ENCODE peak calls at places on chromosomes 16 and 17, in five cellular contexts. One of them, this sample, is unnamed.

GRCh38 chr17:9020824-9021157 is 519 bp upstream of the NTN1 start:
- DNase-seq in ovary: no peak
- DNase-seq in SK-N-SH: no peak
- DNase-seq in sigmoid colon: peak; percentile 65
- DNase-seq in fibroblast of lung: no peak
- DNase-seq in this sample: no peak

GRCh38 chr17:59331929-59332889 is 754 bp downstream of the YPEL2 start:
- DNase-seq in fibroblast of lung: no peak
- DNase-seq in sigmoid colon: peak; percentile 79
- DNase-seq in SK-N-SH: peak; percentile 78
- DNase-seq in ovary: peak; percentile 34
- DNase-seq in this sample: no peak

GRCh38 chr17:46028374-46028773 is 29.3 kb downstream of the STH start:
- DNase-seq in ovary: no peak
- DNase-seq in sigmoid colon: no peak
- DNase-seq in fibroblast of lung: no peak
- DNase-seq in SK-N-SH: no peak
- DNase-seq in this sample: no peak

GRCh38 chr16:55668337-55669281 is 12.8 kb downstream of the SLC6A2 start:
- DNase-seq in sigmoid colon: no peak
- DNase-seq in fibroblast of lung: no peak
- DNase-seq in SK-N-SH: no peak
- DNase-seq in ovary: no peak
- DNase-seq in this sample: no peak

GRCh38 chr16:88047462-88047861 is 96.2 kb downstream of the BANP start:
- DNase-seq in fibroblast of lung: no peak
- DNase-seq in ovary: no peak
- DNase-seq in SK-N-SH: no peak
- DNase-seq in sigmoid colon: no peak
- DNase-seq in this sample: no peak

GRCh38 chr16:90032664-90033346 is 13.5 kb upstream of the DBNDD1 start:
- DNase-seq in SK-N-SH: no peak
- DNase-seq in fibroblast of lung: peak; percentile 63
- DNase-seq in sigmoid colon: no peak
- DNase-seq in ovary: no peak
- DNase-seq in this sample: no peak

GRCh38 chr16:83501481-83501880 is 306.3 kb upstream of the HSBP1 start:
- DNase-seq in ovary: no peak
- DNase-seq in fibroblast of lung: no peak
- DNase-seq in SK-N-SH: no peak
- DNase-seq in sigmoid colon: no peak
- DNase-seq in this sample: no peak

GRCh38 chr17:43467981-43468541 is 15.7 kb upstream of the DHX8 start:
- DNase-seq in sigmoid colon: peak; percentile 77
- DNase-seq in SK-N-SH: no peak
- DNase-seq in fibroblast of lung: peak; percentile 57
- DNase-seq in ovary: no peak
- DNase-seq in this sample: no peak

GRCh38 chr16:56363181-56363716 is 62.1 kb downstream of the AMFR start:
- DNase-seq in fibroblast of lung: no peak
- DNase-seq in SK-N-SH: no peak
- DNase-seq in sigmoid colon: no peak
- DNase-seq in ovary: no peak
- DNase-seq in this sample: no peak

GRCh38 chr17:62688398-62689140 is 61.1 kb downstream of the MRC2 start:
- DNase-seq in fibroblast of lung: no peak
- DNase-seq in ovary: no peak
- DNase-seq in SK-N-SH: no peak
- DNase-seq in sigmoid colon: no peak
- DNase-seq in this sample: no peak

GRCh38 chr16:48963901-48964615 is 317.6 kb downstream of the CBLN1 start:
- DNase-seq in SK-N-SH: no peak
- DNase-seq in ovary: no peak
- DNase-seq in sigmoid colon: no peak
- DNase-seq in fibroblast of lung: peak; percentile 78
- DNase-seq in this sample: no peak

GRCh38 chr17:77281904-77282367 is 141.2 kb downstream of the SEC14L1 start:
- DNase-seq in sigmoid colon: no peak
- DNase-seq in SK-N-SH: no peak
- DNase-seq in fibroblast of lung: peak; percentile 57
- DNase-seq in ovary: no peak
- DNase-seq in this sample: no peak

GRCh38 chr16:89506791-89507191 is 1.4 kb upstream of the SPG7 start:
- DNase-seq in SK-N-SH: no peak
- DNase-seq in ovary: no peak
- DNase-seq in fibroblast of lung: no peak
- DNase-seq in sigmoid colon: no peak
- DNase-seq in this sample: no peak

GRCh38 chr17:81153340-81153803 is 11.9 kb upstream of the PVALEF start:
- DNase-seq in ovary: no peak
- DNase-seq in SK-N-SH: peak; percentile 15
- DNase-seq in fibroblast of lung: peak; percentile 18
- DNase-seq in sigmoid colon: no peak
- DNase-seq in this sample: peak; percentile 20

GRCh38 chr17:40069751-40070643 is 7.2 kb downstream of the THRA start:
- DNase-seq in fibroblast of lung: peak; percentile 56
- DNase-seq in SK-N-SH: peak; percentile 52
- DNase-seq in ovary: peak; percentile 68
- DNase-seq in sigmoid colon: peak; percentile 87
- DNase-seq in this sample: peak; percentile 43

GRCh38 chr17:3852561-3852960 is 6.5 kb upstream of the NCBP3 start:
- DNase-seq in SK-N-SH: no peak
- DNase-seq in ovary: no peak
- DNase-seq in sigmoid colon: peak; percentile 56
- DNase-seq in fibroblast of lung: no peak
- DNase-seq in this sample: no peak

GRCh38 chr16:81797443-81797842 is 18.4 kb downstream of the PLCG2 start:
- DNase-seq in fibroblast of lung: no peak
- DNase-seq in SK-N-SH: no peak
- DNase-seq in sigmoid colon: no peak
- DNase-seq in ovary: no peak
- DNase-seq in this sample: no peak

GRCh38 chr17:78890111-78890897 is 12.7 kb downstream of the CEP295NL start:
- DNase-seq in sigmoid colon: peak; percentile 80
- DNase-seq in ovary: no peak
- DNase-seq in SK-N-SH: no peak
- DNase-seq in fibroblast of lung: no peak
- DNase-seq in this sample: peak; percentile 19

GRCh38 chr17:2770129-2770528 is 20.7 kb upstream of the CCDC92B start:
- DNase-seq in ovary: no peak
- DNase-seq in fibroblast of lung: no peak
- DNase-seq in SK-N-SH: no peak
- DNase-seq in sigmoid colon: no peak
- DNase-seq in this sample: no peak

GRCh38 chr16:35485915-35486314 is 2026.5 kb downstream of the TP53TG3F start:
- DNase-seq in SK-N-SH: no peak
- DNase-seq in sigmoid colon: no peak
- DNase-seq in ovary: no peak
- DNase-seq in fibroblast of lung: no peak
- DNase-seq in this sample: no peak

GRCh38 chr17:77741109-77741508 is 217.4 kb upstream of the TNRC6C start:
- DNase-seq in fibroblast of lung: no peak
- DNase-seq in ovary: no peak
- DNase-seq in SK-N-SH: no peak
- DNase-seq in sigmoid colon: peak; percentile 25
- DNase-seq in this sample: peak; percentile 25

GRCh38 chr17:74340470-74341023 is 14.5 kb downstream of the KIF19 start:
- DNase-seq in SK-N-SH: peak; percentile 41
- DNase-seq in sigmoid colon: no peak
- DNase-seq in ovary: no peak
- DNase-seq in fibroblast of lung: no peak
- DNase-seq in this sample: no peak

GRCh38 chr17:63703556-63704258 is 3.8 kb upstream of the LIMD2 start:
- DNase-seq in SK-N-SH: no peak
- DNase-seq in fibroblast of lung: no peak
- DNase-seq in ovary: no peak
- DNase-seq in sigmoid colon: no peak
- DNase-seq in this sample: no peak

GRCh38 chr17:75321506-75321905 is 32.3 kb upstream of the SLC25A19 start:
- DNase-seq in SK-N-SH: no peak
- DNase-seq in sigmoid colon: no peak
- DNase-seq in fibroblast of lung: no peak
- DNase-seq in ovary: no peak
- DNase-seq in this sample: no peak

GRCh38 chr17:37744961-37745800 is at the start of gene HNF1B:
- DNase-seq in fibroblast of lung: no peak
- DNase-seq in SK-N-SH: no peak
- DNase-seq in sigmoid colon: no peak
- DNase-seq in ovary: no peak
- DNase-seq in this sample: no peak

GRCh38 chr16:68298907-68299515 is 11.7 kb downstream of the SLC7A6OS start:
- DNase-seq in ovary: no peak
- DNase-seq in sigmoid colon: peak; percentile 81
- DNase-seq in SK-N-SH: no peak
- DNase-seq in fibroblast of lung: peak; percentile 73
- DNase-seq in this sample: no peak

GRCh38 chr16:55189179-55189578 is 134.8 kb upstream of the IRX6 start:
- DNase-seq in ovary: no peak
- DNase-seq in SK-N-SH: no peak
- DNase-seq in sigmoid colon: no peak
- DNase-seq in fibroblast of lung: no peak
- DNase-seq in this sample: no peak

GRCh38 chr17:36188891-36189306 is 7.7 kb downstream of the CCL3L1 start:
- DNase-seq in SK-N-SH: no peak
- DNase-seq in fibroblast of lung: no peak
- DNase-seq in ovary: no peak
- DNase-seq in sigmoid colon: no peak
- DNase-seq in this sample: no peak

GRCh38 chr17:14459955-14460354 is 159.1 kb downstream of the HS3ST3B1 start:
- DNase-seq in fibroblast of lung: no peak
- DNase-seq in ovary: no peak
- DNase-seq in sigmoid colon: no peak
- DNase-seq in SK-N-SH: no peak
- DNase-seq in this sample: no peak

GRCh38 chr17:62653002-62653830 is 25.7 kb downstream of the MRC2 start:
- DNase-seq in fibroblast of lung: peak; percentile 55
- DNase-seq in ovary: peak; percentile 72
- DNase-seq in sigmoid colon: peak; percentile 81
- DNase-seq in SK-N-SH: peak; percentile 97
- DNase-seq in this sample: peak; percentile 23

GRCh38 chr17:74020522-74020921 is 183.0 kb upstream of the RPL38 start:
- DNase-seq in ovary: no peak
- DNase-seq in fibroblast of lung: no peak
- DNase-seq in SK-N-SH: no peak
- DNase-seq in sigmoid colon: no peak
- DNase-seq in this sample: no peak

GRCh38 chr16:65121870-65122723 is at the start of gene CDH11:
- DNase-seq in fibroblast of lung: peak; percentile 86
- DNase-seq in sigmoid colon: peak; percentile 78
- DNase-seq in SK-N-SH: peak; percentile 82
- DNase-seq in ovary: peak; percentile 90
- DNase-seq in this sample: no peak

GRCh38 chr16:87806608-87807546 is 41.1 kb upstream of the KLHDC4 start:
- DNase-seq in sigmoid colon: peak; percentile 75
- DNase-seq in ovary: no peak
- DNase-seq in fibroblast of lung: peak; percentile 90
- DNase-seq in SK-N-SH: peak; percentile 86
- DNase-seq in this sample: no peak

GRCh38 chr16:31880322-31880979 is 6.8 kb downstream of the ZNF267 start:
- DNase-seq in ovary: no peak
- DNase-seq in fibroblast of lung: peak; percentile 83
- DNase-seq in SK-N-SH: no peak
- DNase-seq in sigmoid colon: no peak
- DNase-seq in this sample: peak; percentile 28

GRCh38 chr16:82010649-82011048 is 621 bp downstream of the SDR42E1 start:
- DNase-seq in ovary: no peak
- DNase-seq in SK-N-SH: no peak
- DNase-seq in fibroblast of lung: no peak
- DNase-seq in sigmoid colon: no peak
- DNase-seq in this sample: no peak

DNA sequence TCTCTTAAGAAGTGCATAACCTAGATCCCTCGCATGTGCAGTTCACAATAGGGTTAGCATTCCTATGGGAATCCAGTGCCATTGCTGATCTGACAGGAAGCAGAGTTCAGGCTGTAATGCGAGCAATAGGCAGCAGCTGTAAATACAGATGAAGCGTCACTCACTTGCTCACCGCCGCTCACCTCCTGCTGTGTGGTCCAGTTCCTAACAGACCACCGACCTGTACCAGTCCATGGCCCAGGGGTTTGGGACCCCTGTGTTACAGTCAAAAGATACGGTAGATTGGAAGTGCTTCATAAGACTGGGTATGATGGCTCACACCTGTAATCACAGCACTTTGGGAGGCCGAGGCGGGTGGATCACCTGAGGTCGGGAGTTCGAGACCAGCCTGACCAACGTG is 2.8 kb downstream of the STAT5A start:
- DNase-seq in SK-N-SH: no peak
- DNase-seq in ovary: no peak
- DNase-seq in fibroblast of lung: no peak
- DNase-seq in sigmoid colon: peak; percentile 50
- DNase-seq in this sample: no peak
- H3K27ac ChIP-seq in SK-N-SH: no peak overlapping the region
- H3K27ac ChIP-seq in ovary: no peak overlapping the region
- H3K27ac ChIP-seq in fibroblast of lung: no peak overlapping the region
- H3K27ac ChIP-seq in sigmoid colon: no peak overlapping the region
- H3K27ac ChIP-seq in this sample: no peak overlapping the region

GRCh38 chr16:71894921-71895678 is at the start of gene IST1:
- DNase-seq in sigmoid colon: peak; percentile 99
- DNase-seq in fibroblast of lung: peak; percentile 99
- DNase-seq in SK-N-SH: peak; percentile 98
- DNase-seq in ovary: peak; percentile 98
- DNase-seq in this sample: peak; percentile 96
- H3K4me1 ChIP-seq in sigmoid colon: peaks cover 45% of the 10 kb centered on the region
- H3K4me1 ChIP-seq in fibroblast of lung: peaks cover 3% of the 10 kb centered on the region
- H3K4me1 ChIP-seq in SK-N-SH: peaks cover 6% of the 10 kb centered on the region
- H3K4me1 ChIP-seq in ovary: peaks cover 11% of the 10 kb centered on the region
- H3K4me1 ChIP-seq in this sample: peaks cover 28% of the 10 kb centered on the region

DNA sequence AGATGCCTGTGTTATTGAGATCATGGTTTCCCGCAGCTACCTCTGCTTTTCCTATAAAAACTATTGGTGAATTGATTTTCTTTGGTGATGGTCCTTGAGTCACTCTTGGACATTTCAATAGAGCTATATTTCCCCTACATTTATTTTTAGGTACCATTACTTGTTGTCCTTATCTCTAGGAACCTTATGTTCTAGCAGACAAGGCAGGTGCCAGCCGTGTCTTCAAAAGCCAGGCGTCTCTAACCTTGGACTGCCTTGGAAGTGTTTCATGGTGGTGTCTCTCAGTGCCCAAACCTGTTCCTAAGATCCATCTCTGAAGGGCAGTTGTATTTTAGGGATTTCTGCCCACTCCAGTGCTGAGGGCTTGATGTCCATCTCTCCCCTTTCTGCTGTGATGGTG is 77.4 kb upstream of the CLEC18A start:
- DNase-seq in SK-N-SH: no peak
- DNase-seq in ovary: no peak
- DNase-seq in fibroblast of lung: no peak
- DNase-seq in sigmoid colon: no peak
- DNase-seq in this sample: no peak
- H3K36me3 ChIP-seq in SK-N-SH: peaks cover 30% of the 10 kb centered on the region
- H3K36me3 ChIP-seq in ovary: no peaks in the 10 kb centered on the region
- H3K36me3 ChIP-seq in fibroblast of lung: peaks cover 6% of the 10 kb centered on the region
- H3K36me3 ChIP-seq in sigmoid colon: peaks cover 22% of the 10 kb centered on the region
- H3K36me3 ChIP-seq in this sample: peaks cover 45% of the 10 kb centered on the region

GRCh38 chr16:85652431-85653221 is 36.1 kb downstream of the GINS2 start:
- DNase-seq in sigmoid colon: peak; percentile 92
- DNase-seq in ovary: peak; percentile 69
- DNase-seq in SK-N-SH: peak; percentile 83
- DNase-seq in fibroblast of lung: peak; percentile 42
- DNase-seq in this sample: no peak
- H3K27ac ChIP-seq in sigmoid colon: peak overlapping the region; percentile 96
- H3K27ac ChIP-seq in ovary: peak overlapping the region; percentile 49
- H3K27ac ChIP-seq in SK-N-SH: peak overlapping the region; percentile 63
- H3K27ac ChIP-seq in fibroblast of lung: peak overlapping the region; percentile 58
- H3K27ac ChIP-seq in this sample: no peak overlapping the region

GRCh38 chr17:66089764-66090163 is 102.2 kb downstream of the CEP112 start:
- DNase-seq in ovary: no peak
- DNase-seq in SK-N-SH: no peak
- DNase-seq in sigmoid colon: no peak
- DNase-seq in fibroblast of lung: no peak
- DNase-seq in this sample: no peak
- H3K4me1 ChIP-seq in ovary: no peaks in the 10 kb centered on the region
- H3K4me1 ChIP-seq in SK-N-SH: no peaks in the 10 kb centered on the region
- H3K4me1 ChIP-seq in sigmoid colon: no peaks in the 10 kb centered on the region
- H3K4me1 ChIP-seq in fibroblast of lung: no peaks in the 10 kb centered on the region
- H3K4me1 ChIP-seq in this sample: no peaks in the 10 kb centered on the region

This sample was measured in effector memory CD4-positive, alpha-beta T cell.